ENCODE peak calls at places on chromosomes 11 and 22, in four cellular contexts. A is activated CD8-positive, alpha-beta T cell treated with anti-CD3 and anti-CD28 coated beads for 36 hours; B is activated CD4-positive, alpha-beta T cell treated with anti-CD3 and anti-CD28 coated beads for 36 hours; G is fibroblast of the conjunctiva. R is an unnamed sample.
A peak's percentile ranks its signal among the peaks of the same experiment; 100 is the strongest.

GRCh38 chr22:31162015-31162765 is 2.2 kb downstream of the RNF185 start:
- DNase-seq in A (no peak), B (no peak), G (no peak), R (no peak)

GRCh38 chr11:57819272-57819979 is 57.8 kb downstream of the CTNND1 start:
- DNase-seq in A (no peak), B (no peak), G (no peak), R (no peak)

GRCh38 chr22:43832393-43833265 is 20.5 kb upstream of the EFCAB6 start:
- DNase-seq in A (no peak), B (no peak), G (no peak), R (no peak)

GRCh38 chr11:133343951-133344350 is 188.3 kb downstream of the OPCML start:
- DNase-seq in A (no peak), B (no peak), G (no peak), R (no peak)

GRCh38 chr11:96012086-96012824 is 88.3 kb upstream of the MTMR2 start:
- DNase-seq in A (peak; percentile 61), B (peak; percentile 66), G (peak; percentile 63), R (peak; percentile 65)

GRCh38 chr11:45616802-45617549 is 48.4 kb downstream of the CHST1 start:
- DNase-seq in A (no peak), B (no peak), G (no peak), R (no peak)

GRCh38 chr11:111736621-111737055 is 29.6 kb downstream of the PPP2R1B start:
- DNase-seq in A (no peak), B (no peak), G (no peak), R (no peak)

GRCh38 chr22:38305481-38306448 is 11.5 kb downstream of the CSNK1E start:
- DNase-seq in A (peak; percentile 60), B (peak; percentile 67), G (no peak), R (peak; percentile 52)

GRCh38 chr11:45333506-45333971 is 47.4 kb upstream of the SYT13 start:
- DNase-seq in A (peak; percentile 8), B (peak; percentile 29), G (peak; percentile 12), R (no peak)

GRCh38 chr22:24819941-24820461 is 14.0 kb downstream of the SGSM1 start:
- DNase-seq in A (no peak), B (no peak), G (no peak), R (no peak)

GRCh38 chr11:65187146-65187675 is 5.5 kb downstream of the CAPN1 start:
- DNase-seq in A (no peak), B (no peak), G (no peak), R (no peak)

GRCh38 chr22:46592390-46592872 is 27.8 kb upstream of the GRAMD4 start:
- DNase-seq in A (peak; percentile 90), B (peak; percentile 80), G (no peak), R (no peak)